ENCODE peak calls at places on chromosomes 1 and 21, in nine cellular contexts. Y is Panc1; Z is anterior cingulate cortex; R is activated CD4-positive, CD25-positive, alpha-beta regulatory T cell; F is NCI-H1105 treated with DMSO at 0.1 percent for 48 hours; S is NCI-H345; I is small intestine; H is iris pigment epithelial cell; Q is activated naive CD4-positive, alpha-beta T cell. K is an unnamed sample.

GRCh38 chr1:232510367-232511110 is 119.4 kb downstream of the SIPA1L2 start:
- DNase-seq in Y (no peak), Z (no peak), R (no peak), F (no peak), S (no peak), I (no peak), H (no peak), Q (no peak), K (no peak)

GRCh38 chr1:211876849-211877248 is 46.3 kb upstream of the LPGAT1 start:
- DNase-seq in Y (no peak), Z (no peak), R (no peak), F (no peak), S (no peak), I (no peak), H (no peak), Q (no peak), K (no peak)

GRCh38 chr1:53639251-53639721 is 99.7 kb downstream of the GLIS1 start:
- DNase-seq in Y (no peak), Z (no peak), R (no peak), F (no peak), S (no peak), I (no peak), H (no peak), Q (no peak), K (no peak)

GRCh38 chr1:188140958-188141357 is 1312.2 kb downstream of the PLA2G4A start:
- DNase-seq in Y (no peak), Z (no peak), R (no peak), F (peak), S (no peak), I (no peak), H (no peak), Q (no peak), K (no peak)

GRCh38 chr1:147225193-147225730 is at the start of gene FMO5:
- DNase-seq in Y (no peak), Z (peak), R (peak), F (no peak), S (peak), I (peak), H (peak), Q (no peak), K (peak)

GRCh38 chr1:183234660-183235476 is 48.8 kb downstream of the LAMC2 start:
- DNase-seq in Y (peak), Z (no peak), R (no peak), F (peak), S (peak), I (no peak), H (peak), Q (no peak), K (peak)

GRCh38 chr1:84247425-84248220 is 53.9 kb upstream of the SAMD13 start:
- DNase-seq in Y (peak), Z (no peak), R (no peak), F (no peak), S (no peak), I (peak), H (peak), Q (no peak), K (peak)

GRCh38 chr1:243748706-243749283 is 101.2 kb downstream of the AKT3 start:
- DNase-seq in Y (peak), Z (no peak), R (no peak), F (peak), S (peak), I (peak), H (peak), Q (no peak), K (peak)

GRCh38 chr1:20540281-20540680 is 12.1 kb upstream of the FAM43B start:
- DNase-seq in Y (no peak), Z (no peak), R (no peak), F (no peak), S (no peak), I (no peak), H (peak), Q (no peak), K (peak)

GRCh38 chr1:53344921-53345838 is 17.3 kb upstream of the LRP8 start:
- DNase-seq in Y (no peak), Z (no peak), R (no peak), F (no peak), S (no peak), I (no peak), H (no peak), Q (no peak), K (no peak)

GRCh38 chr21:15848632-15849031 is 118.8 kb downstream of the USP25 start:
- DNase-seq in Y (no peak), Z (no peak), R (no peak), F (no peak), S (no peak), I (peak), H (peak), Q (no peak), K (peak)

GRCh38 chr1:47507921-47508894 is 70.4 kb downstream of the FOXD2 start:
- DNase-seq in Y (no peak), Z (no peak), R (no peak), F (peak), S (peak), I (peak), H (no peak), Q (no peak), K (no peak)

GRCh38 chr1:4573521-4573920 is 80.9 kb upstream of the AJAP1 start:
- DNase-seq in Y (no peak), Z (no peak), R (no peak), F (no peak), S (no peak), I (no peak), H (no peak), Q (no peak), K (no peak)

GRCh38 chr1:54887665-54888071 is 673 bp upstream of the DHCR24 start:
- DNase-seq in Y (no peak), Z (peak), R (no peak), F (peak), S (peak), I (no peak), H (no peak), Q (no peak), K (no peak)

GRCh38 chr1:88466899-88467580 is 217.0 kb upstream of the PKN2 start:
- DNase-seq in Y (no peak), Z (no peak), R (no peak), F (no peak), S (no peak), I (no peak), H (no peak), Q (no peak), K (no peak)

GRCh38 chr21:28856588-28857250 is 136.0 kb downstream of the LTN1 start:
- DNase-seq in Y (no peak), Z (no peak), R (no peak), F (no peak), S (no peak), I (no peak), H (peak), Q (no peak), K (no peak)

GRCh38 chr1:236623371-236624166 is 19.3 kb upstream of the HEATR1 start:
- DNase-seq in Y (no peak), Z (no peak), R (no peak), F (no peak), S (no peak), I (no peak), H (peak), Q (no peak), K (peak)

GRCh38 chr21:33750017-33750416 is 107.7 kb downstream of the ITSN1 start:
- DNase-seq in Y (no peak), Z (no peak), R (no peak), F (no peak), S (no peak), I (no peak), H (no peak), Q (no peak), K (no peak)

GRCh38 chr1:222286039-222286438 is 261.9 kb downstream of the HHIPL2 start:
- DNase-seq in Y (no peak), Z (no peak), R (no peak), F (no peak), S (no peak), I (no peak), H (no peak), Q (no peak), K (no peak)

GRCh38 chr1:16236495-16237342 is at the start of gene CPLANE2:
- DNase-seq in Y (no peak), Z (peak), R (peak), F (peak), S (peak), I (peak), H (peak), Q (peak), K (peak)

GRCh38 chr1:53603431-53603830 is 135.5 kb downstream of the GLIS1 start:
- DNase-seq in Y (no peak), Z (no peak), R (no peak), F (no peak), S (no peak), I (no peak), H (no peak), Q (no peak), K (no peak)

GRCh38 chr21:42652527-42653491 is 612 bp upstream of the PDE9A start:
- DNase-seq in Y (no peak), Z (peak), R (no peak), F (no peak), S (no peak), I (peak), H (peak), Q (no peak), K (peak)

GRCh38 chr1:40199126-40199525 is 37.9 kb downstream of the RLF start:
- DNase-seq in Y (no peak), Z (no peak), R (no peak), F (no peak), S (no peak), I (no peak), H (no peak), Q (no peak), K (no peak)

GRCh38 chr1:83791821-83792437 is 207.0 kb downstream of the TTLL7 start:
- DNase-seq in Y (no peak), Z (no peak), R (no peak), F (no peak), S (no peak), I (no peak), H (peak), Q (no peak), K (peak)

GRCh38 chr1:25528881-25529517 is 14.4 kb upstream of the LDLRAP1 start:
- DNase-seq in Y (no peak), Z (no peak), R (no peak), F (no peak), S (no peak), I (no peak), H (no peak), Q (no peak), K (no peak)

GRCh38 chr1:7482077-7482476 is 289.0 kb upstream of the VAMP3 start:
- DNase-seq in Y (no peak), Z (no peak), R (no peak), F (no peak), S (no peak), I (no peak), H (no peak), Q (no peak), K (no peak)

GRCh38 chr1:161223805-161224694 is 622 bp upstream of the APOA2 start:
- DNase-seq in Y (no peak), Z (no peak), R (no peak), F (no peak), S (no peak), I (peak), H (no peak), Q (no peak), K (no peak)

GRCh38 chr1:37034301-37035013 is at the start of gene GRIK3:
- DNase-seq in Y (no peak), Z (peak), R (no peak), F (peak), S (peak), I (no peak), H (no peak), Q (no peak), K (no peak)

GRCh38 chr1:62905872-62906271 is 121.9 kb downstream of the ATG4C start:
- DNase-seq in Y (no peak), Z (no peak), R (no peak), F (no peak), S (peak), I (no peak), H (no peak), Q (no peak), K (no peak)

GRCh38 chr1:184199036-184199796 is 147.7 kb downstream of the TSEN15 start:
- DNase-seq in Y (no peak), Z (no peak), R (no peak), F (no peak), S (no peak), I (no peak), H (peak), Q (no peak), K (peak)

GRCh38 chr1:153277852-153278251 is 18.4 kb downstream of the LORICRIN start:
- DNase-seq in Y (peak), Z (no peak), R (no peak), F (no peak), S (peak), I (peak), H (no peak), Q (no peak), K (no peak)

GRCh38 chr1:246121533-246121932 is 385.5 kb downstream of the SMYD3 start:
- DNase-seq in Y (no peak), Z (no peak), R (no peak), F (no peak), S (no peak), I (no peak), H (no peak), Q (no peak), K (peak)

GRCh38 chr1:40710581-40711315 is 19.2 kb downstream of the NFYC start:
- DNase-seq in Y (no peak), Z (no peak), R (no peak), F (no peak), S (no peak), I (peak), H (no peak), Q (no peak), K (peak)

GRCh38 chr1:117824612-117825011 is 104.8 kb downstream of the GDAP2 start:
- DNase-seq in Y (no peak), Z (no peak), R (no peak), F (no peak), S (no peak), I (no peak), H (no peak), Q (no peak), K (peak)

GRCh38 chr1:179754031-179754624 is 11.0 kb downstream of the FAM163A start:
- DNase-seq in Y (no peak), Z (no peak), R (no peak), F (no peak), S (no peak), I (no peak), H (peak), Q (no peak), K (peak)

GRCh38 chr1:68954841-68955240 is 458.0 kb upstream of the DEPDC1 start:
- DNase-seq in Y (no peak), Z (no peak), R (no peak), F (peak), S (no peak), I (no peak), H (no peak), Q (no peak), K (no peak)

GRCh38 chr1:224609333-224609732 is 6.8 kb upstream of the CNIH3 start:
- DNase-seq in Y (no peak), Z (no peak), R (no peak), F (no peak), S (no peak), I (no peak), H (no peak), Q (no peak), K (no peak)

GRCh38 chr21:41009398-41010177 is 158.4 kb upstream of the BACE2 start:
- DNase-seq in Y (no peak), Z (no peak), R (no peak), F (peak), S (peak), I (no peak), H (no peak), Q (no peak), K (no peak)